ENCODE peak calls at places on chromosomes 5 and 9, in seven cellular contexts. One of them, this sample, is unnamed. For H3K27me3, the result is how much of the 10 kb centered on the place peaks cover.

GRCh38 chr9:1354066-1354465 is 303.9 kb downstream of the DMRT2 start:
- DNase-seq in prostate gland: no peak
- DNase-seq in esophagus squamous epithelium: no peak
- DNase-seq in ovary: no peak
- DNase-seq in stomach: no peak
- DNase-seq in sigmoid colon: no peak
- DNase-seq in K562: no peak
- DNase-seq in this sample: no peak

GRCh38 chr9:38662763-38663593 is 42.6 kb upstream of the ANKRD18A start:
- DNase-seq in ovary: no peak
- DNase-seq in esophagus squamous epithelium: no peak
- DNase-seq in sigmoid colon: no peak
- DNase-seq in K562: no peak
- DNase-seq in prostate gland: no peak
- DNase-seq in stomach: no peak
- DNase-seq in this sample: no peak

GRCh38 chr9:90107021-90107771 is 502.4 kb downstream of the GADD45G start:
- DNase-seq in esophagus squamous epithelium: no peak
- DNase-seq in ovary: peak
- DNase-seq in prostate gland: peak
- DNase-seq in K562: no peak
- DNase-seq in stomach: peak
- DNase-seq in sigmoid colon: peak
- DNase-seq in this sample: peak

GRCh38 chr9:89455356-89455824 is 42.5 kb downstream of the SEMA4D start:
- DNase-seq in sigmoid colon: no peak
- DNase-seq in K562: no peak
- DNase-seq in stomach: no peak
- DNase-seq in prostate gland: no peak
- DNase-seq in esophagus squamous epithelium: no peak
- DNase-seq in ovary: no peak
- DNase-seq in this sample: no peak

GRCh38 chr5:171363846-171364245 is 23.8 kb upstream of the NPM1 start:
- DNase-seq in K562: no peak
- DNase-seq in prostate gland: no peak
- DNase-seq in esophagus squamous epithelium: no peak
- DNase-seq in sigmoid colon: no peak
- DNase-seq in stomach: no peak
- DNase-seq in ovary: no peak
- DNase-seq in this sample: no peak

GRCh38 chr9:110949081-110949480 is 89.2 kb downstream of the LPAR1 start:
- DNase-seq in ovary: no peak
- DNase-seq in esophagus squamous epithelium: no peak
- DNase-seq in K562: no peak
- DNase-seq in sigmoid colon: no peak
- DNase-seq in prostate gland: no peak
- DNase-seq in stomach: no peak
- DNase-seq in this sample: no peak

GRCh38 chr9:98020471-98021145 is 35.9 kb upstream of the NANS start:
- DNase-seq in K562: no peak
- DNase-seq in esophagus squamous epithelium: no peak
- DNase-seq in sigmoid colon: no peak
- DNase-seq in prostate gland: no peak
- DNase-seq in ovary: no peak
- DNase-seq in stomach: peak
- DNase-seq in this sample: no peak

GRCh38 chr9:80485420-80485819 is 913.7 kb downstream of the TLE4 start:
- DNase-seq in ovary: no peak
- DNase-seq in K562: no peak
- DNase-seq in sigmoid colon: no peak
- DNase-seq in prostate gland: no peak
- DNase-seq in stomach: no peak
- DNase-seq in esophagus squamous epithelium: no peak
- DNase-seq in this sample: no peak

GRCh38 chr9:121662896-121663580 is 11.6 kb downstream of the DAB2IP start:
- DNase-seq in K562: no peak
- DNase-seq in esophagus squamous epithelium: no peak
- DNase-seq in stomach: no peak
- DNase-seq in prostate gland: no peak
- DNase-seq in ovary: no peak
- DNase-seq in sigmoid colon: no peak
- DNase-seq in this sample: no peak

GRCh38 chr5:133610489-133611356 is 1.6 kb downstream of the FSTL4 start:
- DNase-seq in ovary: no peak
- DNase-seq in esophagus squamous epithelium: no peak
- DNase-seq in K562: peak
- DNase-seq in sigmoid colon: no peak
- DNase-seq in prostate gland: peak
- DNase-seq in stomach: peak
- DNase-seq in this sample: peak

GRCh38 chr5:94893404-94894145 is 275.1 kb downstream of the SLF1 start:
- DNase-seq in stomach: no peak
- DNase-seq in ovary: no peak
- DNase-seq in K562: peak
- DNase-seq in esophagus squamous epithelium: no peak
- DNase-seq in sigmoid colon: no peak
- DNase-seq in prostate gland: no peak
- DNase-seq in this sample: no peak

GRCh38 chr9:36665921-36666429 is 93.3 kb downstream of the MELK start:
- DNase-seq in prostate gland: no peak
- DNase-seq in stomach: no peak
- DNase-seq in ovary: no peak
- DNase-seq in sigmoid colon: no peak
- DNase-seq in K562: peak
- DNase-seq in esophagus squamous epithelium: no peak
- DNase-seq in this sample: no peak

GRCh38 chr5:150672237-150672883 is 11.3 kb downstream of the MYOZ3 start:
- DNase-seq in sigmoid colon: peak
- DNase-seq in K562: no peak
- DNase-seq in stomach: peak
- DNase-seq in ovary: peak
- DNase-seq in prostate gland: peak
- DNase-seq in esophagus squamous epithelium: no peak
- DNase-seq in this sample: peak

GRCh38 chr5:151248651-151249050 is 4.3 kb upstream of the GM2A start:
- DNase-seq in stomach: no peak
- DNase-seq in prostate gland: no peak
- DNase-seq in ovary: no peak
- DNase-seq in sigmoid colon: no peak
- DNase-seq in esophagus squamous epithelium: no peak
- DNase-seq in K562: no peak
- DNase-seq in this sample: no peak

GRCh38 chr5:68476854-68477253 is 261.3 kb downstream of the PIK3R1 start:
- DNase-seq in esophagus squamous epithelium: no peak
- DNase-seq in K562: peak
- DNase-seq in ovary: no peak
- DNase-seq in sigmoid colon: no peak
- DNase-seq in stomach: no peak
- DNase-seq in prostate gland: no peak
- DNase-seq in this sample: no peak

GRCh38 chr9:136621734-136622093 is 41.0 kb upstream of the EGFL7 start:
- DNase-seq in sigmoid colon: no peak
- DNase-seq in stomach: no peak
- DNase-seq in ovary: no peak
- DNase-seq in esophagus squamous epithelium: no peak
- DNase-seq in K562: no peak
- DNase-seq in prostate gland: no peak
- DNase-seq in this sample: peak

GRCh38 chr9:86369810-86370209 is 15.6 kb upstream of the TUT7 start:
- DNase-seq in stomach: no peak
- DNase-seq in K562: no peak
- DNase-seq in ovary: no peak
- DNase-seq in sigmoid colon: no peak
- DNase-seq in prostate gland: no peak
- DNase-seq in esophagus squamous epithelium: no peak
- DNase-seq in this sample: no peak

GRCh38 chr5:118060833-118061232 is 927.5 kb downstream of the DTWD2 start:
- DNase-seq in esophagus squamous epithelium: no peak
- DNase-seq in ovary: no peak
- DNase-seq in prostate gland: no peak
- DNase-seq in stomach: no peak
- DNase-seq in K562: no peak
- DNase-seq in sigmoid colon: no peak
- DNase-seq in this sample: no peak

GRCh38 chr9:4117835-4118610 is 181.8 kb downstream of the GLIS3 start:
- DNase-seq in stomach: no peak
- DNase-seq in esophagus squamous epithelium: no peak
- DNase-seq in prostate gland: no peak
- DNase-seq in K562: peak
- DNase-seq in sigmoid colon: no peak
- DNase-seq in ovary: peak
- DNase-seq in this sample: peak

GRCh38 chr5:67405755-67406154 is 209.2 kb upstream of the CD180 start:
- DNase-seq in esophagus squamous epithelium: no peak
- DNase-seq in K562: no peak
- DNase-seq in sigmoid colon: no peak
- DNase-seq in ovary: no peak
- DNase-seq in prostate gland: no peak
- DNase-seq in stomach: no peak
- DNase-seq in this sample: no peak

GRCh38 chr5:67409342-67409741 is 212.7 kb upstream of the CD180 start:
- DNase-seq in sigmoid colon: no peak
- DNase-seq in esophagus squamous epithelium: no peak
- DNase-seq in stomach: no peak
- DNase-seq in prostate gland: no peak
- DNase-seq in K562: no peak
- DNase-seq in ovary: no peak
- DNase-seq in this sample: no peak

GRCh38 chr5:67404261-67405100 is 207.9 kb upstream of the CD180 start:
- DNase-seq in prostate gland: no peak
- DNase-seq in sigmoid colon: no peak
- DNase-seq in esophagus squamous epithelium: no peak
- DNase-seq in stomach: no peak
- DNase-seq in ovary: no peak
- DNase-seq in K562: no peak
- DNase-seq in this sample: no peak

GRCh38 chr5:67405101-67405364 is 208.4 kb upstream of the CD180 start:
- DNase-seq in K562: no peak
- DNase-seq in ovary: no peak
- DNase-seq in stomach: no peak
- DNase-seq in esophagus squamous epithelium: no peak
- DNase-seq in prostate gland: no peak
- DNase-seq in sigmoid colon: no peak
- DNase-seq in this sample: no peak

GRCh38 chr5:67407979-67408378 is 211.4 kb upstream of the CD180 start:
- DNase-seq in sigmoid colon: no peak
- DNase-seq in K562: no peak
- DNase-seq in esophagus squamous epithelium: no peak
- DNase-seq in ovary: no peak
- DNase-seq in prostate gland: no peak
- DNase-seq in stomach: no peak
- DNase-seq in this sample: no peak
- H3K27me3 ChIP-seq in sigmoid colon: under half
- H3K27me3 ChIP-seq in K562: under half
- H3K27me3 ChIP-seq in esophagus squamous epithelium: under half
- H3K27me3 ChIP-seq in ovary: under half
- H3K27me3 ChIP-seq in prostate gland: under half
- H3K27me3 ChIP-seq in stomach: under half
- H3K27me3 ChIP-seq in this sample: under half

GRCh38 chr9:34557421-34558321 is 31.9 kb downstream of the CNTFR start:
- DNase-seq in sigmoid colon: no peak
- DNase-seq in stomach: no peak
- DNase-seq in prostate gland: no peak
- DNase-seq in K562: no peak
- DNase-seq in ovary: no peak
- DNase-seq in esophagus squamous epithelium: no peak
- DNase-seq in this sample: no peak
- TF ChIP-seq POLR2A in sigmoid colon: no peak
- TF ChIP-seq POLR2A in stomach: no peak
- TF ChIP-seq POLR2A in prostate gland: no peak
- TF ChIP-seq POLR2A in K562: no peak
- TF ChIP-seq POLR2A in ovary: no peak
- TF ChIP-seq POLR2A in esophagus squamous epithelium: no peak
- TF ChIP-seq POLR2A in this sample: no peak

GRCh38 chr9:23826120-23826629 is at the start of gene ELAVL2:
- DNase-seq in sigmoid colon: peak
- DNase-seq in prostate gland: peak
- DNase-seq in ovary: peak
- DNase-seq in stomach: peak
- DNase-seq in K562: no peak
- DNase-seq in esophagus squamous epithelium: peak
- DNase-seq in this sample: no peak
- H3K27me3 ChIP-seq in sigmoid colon: under half
- H3K27me3 ChIP-seq in prostate gland: under half
- H3K27me3 ChIP-seq in ovary: under half
- H3K27me3 ChIP-seq in stomach: half or more
- H3K27me3 ChIP-seq in K562: under half
- H3K27me3 ChIP-seq in esophagus squamous epithelium: under half
- H3K27me3 ChIP-seq in this sample: under half

GRCh38 chr9:70421020-70421271 is 6.5 kb upstream of the KLF9 start:
- DNase-seq in prostate gland: no peak
- DNase-seq in ovary: no peak
- DNase-seq in esophagus squamous epithelium: no peak
- DNase-seq in K562: no peak
- DNase-seq in stomach: no peak
- DNase-seq in sigmoid colon: no peak
- DNase-seq in this sample: no peak

GRCh38 chr9:70418822-70419545 is 4.5 kb upstream of the KLF9 start:
- DNase-seq in sigmoid colon: peak
- DNase-seq in prostate gland: peak
- DNase-seq in ovary: peak
- DNase-seq in stomach: peak
- DNase-seq in K562: peak
- DNase-seq in esophagus squamous epithelium: peak
- DNase-seq in this sample: peak

GRCh38 chr9:70421272-70422180 is 7.1 kb upstream of the KLF9 start:
- DNase-seq in K562: no peak
- DNase-seq in sigmoid colon: peak
- DNase-seq in stomach: no peak
- DNase-seq in ovary: peak
- DNase-seq in prostate gland: no peak
- DNase-seq in esophagus squamous epithelium: no peak
- DNase-seq in this sample: no peak

GRCh38 chr9:70419546-70420266 is 5.2 kb upstream of the KLF9 start:
- DNase-seq in esophagus squamous epithelium: peak
- DNase-seq in sigmoid colon: peak
- DNase-seq in prostate gland: peak
- DNase-seq in ovary: peak
- DNase-seq in stomach: peak
- DNase-seq in K562: peak
- DNase-seq in this sample: peak

DNA sequence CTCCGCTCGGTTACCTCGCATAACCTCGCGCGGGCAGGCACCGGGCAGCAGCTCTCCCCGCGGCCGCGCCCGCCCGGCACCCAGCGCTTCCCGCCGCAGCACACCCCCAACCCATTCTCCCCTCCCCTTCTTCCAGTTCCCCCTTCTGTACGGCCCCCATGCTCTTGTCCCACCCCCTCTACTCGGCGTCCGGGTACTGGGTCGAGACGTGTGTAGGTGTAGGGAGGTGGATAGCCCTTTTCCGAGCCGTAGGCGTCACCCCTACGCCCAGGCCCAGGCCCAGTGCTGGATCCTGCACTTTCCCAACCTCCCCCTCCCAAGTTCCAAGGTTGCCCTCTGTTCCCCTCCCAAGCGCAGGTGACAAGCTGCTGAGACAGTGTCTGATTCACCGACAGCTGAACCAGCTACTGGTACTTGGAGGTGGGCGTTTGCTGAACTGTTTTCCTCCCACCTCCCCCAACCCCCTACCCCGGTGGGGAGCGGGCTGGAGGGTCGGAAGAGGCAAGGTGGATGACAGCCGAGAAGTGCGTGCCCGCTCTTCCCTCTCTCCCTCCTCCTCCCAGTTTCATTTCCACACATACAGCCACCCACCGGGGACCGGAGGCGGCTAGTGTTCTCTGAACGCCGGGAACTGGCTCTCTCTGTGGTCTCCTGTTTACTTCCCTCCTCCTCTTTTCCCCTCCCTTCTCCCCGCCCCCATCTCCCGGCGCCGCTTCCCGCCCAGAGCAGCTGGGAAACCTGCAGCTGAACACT is 6.0 kb upstream of the KLF9 start:
- DNase-seq in sigmoid colon: peak
- DNase-seq in ovary: peak
- DNase-seq in prostate gland: peak
- DNase-seq in esophagus squamous epithelium: peak
- DNase-seq in stomach: peak
- DNase-seq in K562: peak
- DNase-seq in this sample: peak
- TF ChIP-seq POLR2A in sigmoid colon: peak
- TF ChIP-seq POLR2A in ovary: peak
- TF ChIP-seq POLR2A in prostate gland: peak
- TF ChIP-seq POLR2A in esophagus squamous epithelium: no peak
- TF ChIP-seq POLR2A in stomach: peak
- TF ChIP-seq POLR2A in K562: peak
- TF ChIP-seq POLR2A in this sample: peak

This sample was measured in right lobe of liver.